ENCODE peak calls at places on chromosomes 4 and X, in five cellular contexts. P is CD8-positive, alpha-beta T cell; K is CD8-positive, alpha-beta memory T cell; J is stomach; S is Panc1. G is an unnamed sample. For H3K27me3 and H3K4me1, the result is how much of the 10 kb centered on the place peaks cover.

GRCh38 chr4:84917869-84918600 is 48.5 kb downstream of the WDFY3 start:
- DNase-seq in P (no peak), S (no peak), K (no peak), J (no peak), G (no peak)

GRCh38 chr4:108342325-108342986 is 173.7 kb upstream of the LEF1 start:
- DNase-seq in J (no peak), P (no peak), S (no peak), K (no peak), G (no peak)

GRCh38 chr4:164802301-164802700 is 48.4 kb downstream of the SMIM31 start:
- DNase-seq in J (no peak), P (no peak), S (no peak), K (no peak), G (no peak)

GRCh38 chr4:26288308-26288982 is 32.4 kb upstream of the RBPJ start:
- DNase-seq in S (peak), J (no peak), K (no peak), P (no peak), G (peak)

GRCh38 chr4:110516106-110516922 is 40.4 kb downstream of the ENPEP start:
- DNase-seq in P (peak), K (peak), J (peak), S (peak), G (peak)

GRCh38 chrX:20265726-20266681 is 705 bp downstream of the RPS6KA3 start:
- DNase-seq in S (no peak), K (peak), P (no peak), J (no peak), G (peak)

GRCh38 chr4:4410271-4410670 is 23.4 kb downstream of the NSG1 start:
- DNase-seq in S (no peak), J (no peak), P (no peak), K (no peak), G (no peak)

GRCh38 chr4:122450847-122451246 is 5.7 kb downstream of the IL2 start:
- DNase-seq in K (no peak), S (no peak), P (no peak), J (no peak), G (peak)

GRCh38 chr4:236028-236427 is 69.2 kb downstream of the ZNF732 start:
- DNase-seq in K (no peak), P (no peak), J (no peak), S (no peak), G (no peak)

GRCh38 chr4:185396724-185397402 is at the start of gene ANKRD37:
- DNase-seq in P (no peak), S (no peak), J (peak), K (no peak), G (no peak)

GRCh38 chr4:182074139-182074538 is 169.1 kb upstream of the TENM3 start:
- DNase-seq in K (no peak), S (no peak), J (no peak), P (no peak), G (no peak)

GRCh38 chrX:100864967-100865366 is 9.2 kb downstream of the NOX1 start:
- DNase-seq in S (no peak), P (no peak), J (no peak), K (no peak), G (no peak)

GRCh38 chr4:39151120-39151713 is 31.1 kb upstream of the WDR19 start:
- DNase-seq in K (no peak), J (no peak), P (no peak), S (no peak), G (no peak)

GRCh38 chr4:139522457-139522856 is 33.6 kb downstream of the SETD7 start:
- DNase-seq in P (no peak), S (no peak), J (no peak), K (no peak), G (no peak)

GRCh38 chr4:150578745-150579470 is 3.0 kb upstream of the MAB21L2 start:
- DNase-seq in K (no peak), J (no peak), P (no peak), S (no peak), G (no peak)

GRCh38 chrX:12236156-12236555 is 97.9 kb downstream of the FRMPD4 start:
- DNase-seq in J (no peak), K (no peak), S (no peak), P (no peak), G (no peak)

GRCh38 chrX:24396930-24397277 is 36.5 kb downstream of the SUPT20HL1 start:
- DNase-seq in P (no peak), K (no peak), J (no peak), S (no peak), G (no peak)

GRCh38 chrX:4314586-4314985 is 601.1 kb upstream of the PRKX start:
- DNase-seq in J (no peak), K (no peak), S (no peak), P (no peak), G (no peak)

GRCh38 chr4:99221980-99222379 is 2.9 kb upstream of the ADH6 start:
- DNase-seq in S (no peak), K (no peak), J (no peak), P (no peak), G (no peak)

GRCh38 chr4:99219479-99219878 is 433 bp upstream of the ADH6 start:
- DNase-seq in J (no peak), S (no peak), K (no peak), P (no peak), G (no peak)

GRCh38 chr4:99219072-99219471 is at the start of gene ADH6:
- DNase-seq in K (no peak), S (no peak), J (no peak), P (no peak), G (no peak)
- H3K27ac ChIP-seq in K (no peak), S (no peak), J (no peak), P (no peak), G (no peak)

GRCh38 chr4:6441202-6441582 is 31.2 kb downstream of the PPP2R2C start:
- DNase-seq in K (no peak), S (no peak), P (no peak), J (no peak), G (no peak)

GRCh38 chr4:6444587-6444986 is 27.8 kb downstream of the PPP2R2C start:
- DNase-seq in S (no peak), K (no peak), P (no peak), J (no peak), G (no peak)

GRCh38 chr4:6442555-6442954 is 29.9 kb downstream of the PPP2R2C start:
- DNase-seq in K (no peak), P (no peak), S (no peak), J (no peak), G (no peak)

GRCh38 chr4:6441758-6442157 is 30.7 kb downstream of the PPP2R2C start:
- DNase-seq in K (no peak), J (no peak), S (no peak), P (no peak), G (no peak)

GRCh38 chr4:6443035-6444023 is 29.1 kb downstream of the PPP2R2C start:
- DNase-seq in S (no peak), K (no peak), J (no peak), P (no peak), G (no peak)
- H3K27me3 ChIP-seq in S (under half), K (under half), J (under half), P (under half), G (under half)

DNA sequence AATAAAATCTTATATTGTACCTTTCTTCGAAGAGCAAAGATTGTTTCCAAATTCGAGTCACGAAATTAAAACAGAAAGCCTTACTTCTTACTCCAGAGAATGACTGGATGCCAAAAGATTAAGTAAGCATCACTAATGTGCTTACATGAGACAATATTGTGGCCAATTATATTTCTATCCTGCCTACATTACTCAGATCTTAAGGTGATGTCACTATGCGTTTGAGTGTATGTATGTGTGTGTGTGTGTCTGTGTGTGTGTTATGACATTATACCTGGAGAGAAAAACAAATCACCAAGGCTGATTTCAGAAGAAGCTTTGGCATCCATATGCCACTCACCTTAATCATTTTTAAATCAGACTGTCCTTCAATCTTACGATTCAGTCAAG is 556.3 kb downstream of the PPARGC1A start:
- DNase-seq in K (no peak), J (no peak), S (no peak), P (no peak), G (no peak)
- H3K4me1 ChIP-seq in K (under half), J (under half), S (under half), P (under half), G (under half)

GRCh38 chr4:10105421-10105820 is 11.2 kb downstream of the WDR1 start:
- DNase-seq in K (no peak), S (no peak), J (no peak), P (no peak), G (no peak)
- H3K27ac ChIP-seq in K (no peak), S (no peak), J (no peak), P (no peak), G (peak)

GRCh38 chr4:95550566-95550965 is 1.8 kb upstream of the UNC5C start:
- DNase-seq in P (no peak), J (no peak), S (no peak), K (no peak), G (no peak)

GRCh38 chr4:95547708-95548471 is 883 bp downstream of the UNC5C start:
- DNase-seq in K (no peak), J (no peak), S (no peak), P (no peak), G (no peak)

GRCh38 chr4:95549246-95550138 is 719 bp upstream of the UNC5C start:
- DNase-seq in K (no peak), J (peak), P (no peak), S (no peak), G (peak)

GRCh38 chr4:95546866-95547707 is 1.7 kb downstream of the UNC5C start:
- DNase-seq in S (no peak), J (no peak), K (no peak), P (no peak), G (no peak)

GRCh38 chr4:95548738-95549245 is at the start of gene UNC5C:
- DNase-seq in P (no peak), S (no peak), J (peak), K (no peak), G (no peak)
- H3K27me3 ChIP-seq in P (under half), S (under half), J (under half), K (under half), G (under half)

DNA sequence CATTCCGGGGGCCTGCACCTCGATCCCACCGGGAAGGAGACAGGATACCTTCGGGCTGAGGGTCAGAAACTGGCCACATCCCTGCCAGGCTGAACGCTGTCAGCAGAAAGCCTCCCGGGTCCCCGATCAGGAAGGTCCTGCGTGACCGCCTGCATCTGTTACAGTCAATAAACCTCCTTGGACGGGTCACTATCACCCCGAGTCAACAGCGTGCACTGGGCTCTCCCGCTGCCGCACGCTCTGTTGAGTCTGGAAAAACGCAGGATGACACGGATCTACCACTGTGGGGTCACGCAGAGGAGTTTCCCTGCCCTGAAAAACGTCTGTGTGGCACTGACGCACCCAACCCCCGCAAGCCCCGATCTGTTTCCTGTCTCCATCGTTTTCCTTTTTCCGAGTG is 12.1 kb downstream of the PPP2R3B start:
- DNase-seq in K (no peak), P (no peak), S (no peak), J (no peak), G (no peak)
- H3K4me1 ChIP-seq in K (under half), P (under half), S (under half), J (under half), G (under half)

DNA sequence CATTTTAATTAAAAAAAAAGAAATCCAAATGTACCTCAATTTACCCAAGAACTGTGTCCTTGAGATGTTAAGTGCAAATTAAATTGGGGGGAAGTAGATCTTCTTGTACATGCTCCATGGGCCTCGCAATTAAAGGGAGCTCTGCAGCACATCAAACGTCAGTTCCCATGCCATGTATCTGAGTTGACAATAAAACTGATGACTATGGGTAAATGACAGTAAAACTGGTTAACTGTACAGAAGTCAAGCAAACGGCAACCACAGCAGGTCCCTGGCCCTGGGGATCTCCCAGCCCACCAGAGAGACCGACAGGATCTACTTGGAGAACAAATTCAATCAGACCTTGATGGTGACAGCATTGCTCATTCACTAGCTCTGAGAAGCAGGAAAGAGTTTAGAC is 32.8 kb upstream of the XPNPEP2 start:
- DNase-seq in P (no peak), J (no peak), S (no peak), K (no peak), G (no peak)
- H3K27ac ChIP-seq in P (no peak), J (no peak), S (no peak), K (no peak), G (no peak)

GRCh38 chrX:133490955-133491354 is 75.7 kb upstream of the GPC4 start:
- DNase-seq in K (no peak), J (no peak), P (no peak), S (no peak), G (no peak)
- H3K27me3 ChIP-seq in K (under half), J (under half), P (under half), S (under half), G (under half)

DNA sequence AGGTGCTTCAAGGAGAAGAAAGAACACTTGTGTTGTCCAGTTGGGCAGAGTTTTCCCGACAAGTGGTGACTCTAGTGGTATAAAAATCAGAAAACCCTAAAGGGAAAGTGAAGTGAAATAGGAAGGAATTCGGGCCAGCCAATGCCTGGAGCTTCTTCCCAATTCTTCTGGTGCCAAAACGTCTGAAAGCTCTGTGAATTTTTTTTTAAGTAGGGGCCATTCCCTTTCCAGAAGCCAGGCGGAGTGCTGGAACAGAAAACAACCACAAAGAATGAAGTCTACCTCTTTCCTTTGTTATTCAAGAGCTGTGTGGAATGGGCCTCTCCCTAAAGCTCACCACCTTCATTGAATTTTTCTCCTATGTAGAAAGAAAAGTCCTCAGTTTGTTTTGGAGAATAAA is 43.1 kb upstream of the PPARGC1A start:
- DNase-seq in J (no peak), P (no peak), K (no peak), S (no peak), G (no peak)
- H3K4me1 ChIP-seq in J (under half), P (under half), K (under half), S (under half), G (under half)

GRCh38 chr4:155600246-155600645 is 66.4 kb upstream of the GUCY1A1 start:
- DNase-seq in S (no peak), K (no peak), J (no peak), P (no peak), G (no peak)

GRCh38 chr4:155597281-155597680 is 69.4 kb upstream of the GUCY1A1 start:
- DNase-seq in J (no peak), P (no peak), S (no peak), K (no peak), G (no peak)

GRCh38 chr4:155599596-155599995 is 67.1 kb upstream of the GUCY1A1 start:
- DNase-seq in K (no peak), P (no peak), J (no peak), S (no peak), G (no peak)

GRCh38 chr4:155599102-155599501 is 67.5 kb upstream of the GUCY1A1 start:
- DNase-seq in J (no peak), K (no peak), S (no peak), P (no peak), G (no peak)

DNA sequence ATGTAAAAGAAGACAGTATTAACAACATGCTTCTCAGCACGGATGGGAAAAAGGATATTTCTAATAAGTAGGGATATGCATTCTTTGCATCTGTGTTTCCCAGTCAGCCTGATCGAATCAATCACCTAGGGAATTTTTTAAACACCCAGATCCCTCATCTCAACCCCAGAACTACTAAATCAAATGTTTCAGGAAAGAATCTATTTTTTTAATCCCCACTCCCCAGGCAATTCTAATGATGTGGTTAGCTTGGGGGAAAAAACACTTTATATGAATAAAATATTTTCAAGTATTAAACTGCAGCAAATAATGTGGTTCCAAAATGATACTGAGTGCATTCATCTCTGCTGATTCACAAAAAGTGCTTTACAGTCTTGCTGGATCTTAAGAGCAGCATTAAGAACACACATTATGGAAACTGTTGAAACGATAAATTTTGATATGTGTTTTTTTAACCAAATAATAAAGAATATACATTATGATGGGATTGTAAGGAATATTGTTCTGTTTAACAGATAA is 68.7 kb upstream of the GUCY1A1 start:
- DNase-seq in S (no peak), K (no peak), P (no peak), J (no peak), G (no peak)
- H3K27ac ChIP-seq in S (no peak), K (no peak), P (no peak), J (no peak), G (no peak)